ENCODE peak calls at places on chromosomes 16 and 17, in ten cellular contexts. Y, S, I, W, N, E, C, F, T and M are unnamed samples.

GRCh38 chr16:48616571-48616970 is 6.6 kb upstream of the N4BP1 start:
- DNase-seq in Y (no peak), S (no peak), I (no peak), W (no peak), N (no peak), E (no peak), C (no peak), F (no peak), T (no peak), M (no peak)

GRCh38 chr17:17669081-17669850 is 12.0 kb upstream of the RAI1 start:
- DNase-seq in Y (no peak), S (no peak), I (no peak), W (no peak), N (no peak), E (no peak), C (no peak), F (no peak), T (no peak), M (no peak)

GRCh38 chr17:76918811-76919210 is 50.6 kb downstream of the MGAT5B start:
- DNase-seq in Y (no peak), S (no peak), I (no peak), W (no peak), N (no peak), E (no peak), C (no peak), F (no peak), T (no peak), M (no peak)

GRCh38 chr16:24471616-24472015 is 67.8 kb upstream of the RBBP6 start:
- DNase-seq in Y (no peak), S (no peak), I (no peak), W (no peak), N (no peak), E (no peak), C (no peak), F (no peak), T (no peak), M (no peak)

GRCh38 chr17:39167492-39167891 is 1.5 kb upstream of the ARL5C start:
- DNase-seq in Y (no peak), S (no peak), I (no peak), W (no peak), N (no peak), E (no peak), C (no peak), F (no peak), T (no peak), M (no peak)

GRCh38 chr17:74592087-74592990 is at the start of gene CD300LD:
- DNase-seq in Y (no peak), S (no peak), I (no peak), W (no peak), N (no peak), E (no peak), C (no peak), F (no peak), T (no peak), M (no peak)

GRCh38 chr17:61307905-61308886 is 91.4 kb upstream of the TBX2 start:
- DNase-seq in Y (no peak), S (no peak), I (peak), W (no peak), N (peak), E (no peak), C (no peak), F (no peak), T (no peak), M (no peak)

GRCh38 chr16:7397901-7398300 is 65.3 kb downstream of the RBFOX1 start:
- DNase-seq in Y (no peak), S (no peak), I (peak), W (no peak), N (no peak), E (no peak), C (no peak), F (no peak), T (no peak), M (no peak)

GRCh38 chr16:83272843-83273242 is 534.9 kb upstream of the HSBP1 start:
- DNase-seq in Y (no peak), S (no peak), I (no peak), W (no peak), N (no peak), E (no peak), C (no peak), F (no peak), T (no peak), M (no peak)

GRCh38 chr17:68731465-68731864 is 130.3 kb upstream of the FAM20A start:
- DNase-seq in Y (no peak), S (no peak), I (no peak), W (no peak), N (peak), E (no peak), C (no peak), F (no peak), T (no peak), M (no peak)

DNA sequence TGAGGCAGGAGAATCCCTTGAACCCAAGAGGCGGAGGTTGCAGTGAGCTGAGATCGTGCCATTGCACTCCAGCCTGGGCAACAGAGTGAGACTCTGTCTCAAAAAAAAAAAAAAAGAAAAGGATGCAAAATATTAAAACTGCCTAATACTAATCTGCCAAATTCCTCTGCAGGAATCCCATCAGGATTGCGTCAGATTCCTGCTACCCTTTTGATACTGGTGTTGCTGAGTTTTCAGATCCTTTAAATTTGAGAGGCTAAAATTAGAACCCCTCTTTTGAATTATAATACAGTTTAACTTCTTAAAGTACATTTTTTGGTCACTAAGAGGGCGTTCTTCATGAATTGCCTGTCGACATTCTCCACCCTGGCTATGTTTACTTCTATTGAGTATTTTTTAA is 51.4 kb downstream of the RAB11FIP4 start:
- DNase-seq in Y (no peak), S (no peak), I (no peak), W (no peak), N (no peak), E (no peak), C (no peak), F (no peak), T (no peak), M (no peak)
- TF ChIP-seq CTCF in Y (no peak), S (no peak), I (no peak), W (no peak), N (no peak), E (no peak), C (no peak), F (no peak), T (no peak), M (no peak)

GRCh38 chr16:56424404-56424765 is 960 bp downstream of the AMFR start:
- DNase-seq in Y (no peak), S (no peak), I (no peak), W (no peak), N (no peak), E (no peak), C (no peak), F (no peak), T (no peak), M (no peak)

GRCh38 chr16:56426585-56426984 is 1.2 kb upstream of the AMFR start:
- DNase-seq in Y (no peak), S (no peak), I (no peak), W (no peak), N (no peak), E (no peak), C (no peak), F (no peak), T (no peak), M (no peak)

GRCh38 chr16:56423584-56424403 is 1.6 kb downstream of the AMFR start:
- DNase-seq in Y (peak), S (no peak), I (no peak), W (no peak), N (no peak), E (no peak), C (no peak), F (no peak), T (no peak), M (peak)

GRCh38 chr16:56424791-56425438 is 430 bp downstream of the AMFR start:
- DNase-seq in Y (no peak), S (no peak), I (peak), W (peak), N (peak), E (peak), C (peak), F (peak), T (peak), M (peak)

DNA sequence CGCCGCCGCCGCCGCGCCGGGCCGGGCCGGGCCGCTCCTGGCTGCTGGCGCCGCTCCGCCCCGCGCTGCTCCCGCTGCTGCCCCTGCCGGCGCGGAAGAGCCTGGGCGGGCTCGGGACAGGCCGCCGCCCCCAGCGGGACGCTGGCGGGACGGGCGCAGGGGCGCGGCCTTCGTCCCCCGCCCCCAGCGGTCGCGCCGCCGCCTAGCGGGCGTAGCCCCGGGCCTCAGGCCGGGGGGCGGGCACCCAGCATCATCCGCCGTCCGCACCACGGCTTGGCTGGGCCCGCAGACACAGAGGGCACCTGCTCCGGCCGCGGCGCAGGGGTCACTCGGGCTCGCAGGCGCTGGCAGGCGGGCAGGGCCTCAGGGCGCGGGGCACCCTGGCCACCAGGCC is at the start of gene AMFR:
- DNase-seq in Y (peak), S (peak), I (peak), W (peak), N (peak), E (peak), C (peak), F (peak), T (peak), M (peak)
- TF ChIP-seq CTCF in Y (peak), S (no peak), I (no peak), W (peak), N (peak), E (peak), C (peak), F (peak), T (no peak), M (peak)

GRCh38 chr17:280216-280615 is 72.4 kb downstream of the RPH3AL start:
- DNase-seq in Y (no peak), S (no peak), I (no peak), W (no peak), N (no peak), E (no peak), C (peak), F (no peak), T (peak), M (no peak)

GRCh38 chr17:279776-280175 is 72.8 kb downstream of the RPH3AL start:
- DNase-seq in Y (no peak), S (no peak), I (no peak), W (no peak), N (no peak), E (no peak), C (no peak), F (no peak), T (peak), M (no peak)

GRCh38 chr17:282000-282911 is 70.4 kb downstream of the RPH3AL start:
- DNase-seq in Y (no peak), S (no peak), I (no peak), W (peak), N (no peak), E (no peak), C (peak), F (no peak), T (peak), M (no peak)

GRCh38 chr17:281365-281999 is 71.1 kb downstream of the RPH3AL start:
- DNase-seq in Y (no peak), S (no peak), I (no peak), W (peak), N (no peak), E (no peak), C (peak), F (no peak), T (peak), M (no peak)

DNA sequence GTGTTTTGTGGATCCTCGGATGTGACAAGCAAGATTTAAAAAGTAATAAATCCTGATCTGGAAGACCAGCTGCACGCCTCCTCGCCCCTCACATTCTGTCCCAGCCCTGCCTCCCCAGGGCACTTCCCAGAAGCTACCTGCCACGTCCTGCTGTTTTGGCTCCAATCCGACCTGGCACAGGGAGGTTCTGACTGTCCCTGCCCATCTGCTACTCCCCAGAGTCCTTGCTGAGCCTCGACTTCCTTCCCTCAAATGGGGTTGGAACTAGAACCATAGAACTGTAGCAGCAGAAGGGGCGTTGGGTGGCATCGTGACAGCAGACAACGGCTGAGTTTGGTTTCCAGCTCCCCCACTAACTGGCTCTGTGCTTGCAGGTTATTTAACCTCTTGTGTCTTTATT is 71.7 kb downstream of the RPH3AL start:
- DNase-seq in Y (no peak), S (no peak), I (no peak), W (peak), N (no peak), E (no peak), C (peak), F (no peak), T (peak), M (no peak)
- TF ChIP-seq CTCF in Y (no peak), S (no peak), I (no peak), W (no peak), N (no peak), E (no peak), C (no peak), F (no peak), T (no peak), M (no peak)

DNA sequence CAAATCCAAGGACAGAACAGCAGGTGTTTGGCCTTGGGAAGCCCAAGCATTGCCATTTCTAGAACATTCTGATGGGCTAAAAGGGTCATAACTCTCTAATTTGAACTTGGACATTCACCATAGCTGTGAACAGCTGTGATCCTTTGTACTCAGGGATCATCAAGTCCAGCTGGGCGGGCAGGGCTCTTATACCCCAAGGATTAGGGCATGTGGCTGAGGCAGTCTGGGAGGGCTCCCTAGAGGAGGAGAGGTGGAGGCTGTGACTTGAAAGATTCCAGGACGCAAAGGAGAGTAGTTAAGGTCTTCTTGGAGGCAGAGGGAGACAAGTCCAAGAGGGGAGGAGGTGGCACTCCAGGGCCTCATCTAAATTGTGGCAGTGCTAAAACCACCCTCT is 233.1 kb upstream of the GSE1 start:
- DNase-seq in Y (no peak), S (no peak), I (no peak), W (no peak), N (no peak), E (no peak), C (no peak), F (no peak), T (no peak), M (no peak)
- TF ChIP-seq CTCF in Y (no peak), S (no peak), I (no peak), W (no peak), N (no peak), E (no peak), C (no peak), F (no peak), T (no peak), M (no peak)

GRCh38 chr16:13767215-13767614 is 152.7 kb upstream of the ERCC4 start:
- DNase-seq in Y (no peak), S (no peak), I (peak), W (no peak), N (no peak), E (no peak), C (no peak), F (no peak), T (no peak), M (no peak)
- TF ChIP-seq CTCF in Y (no peak), S (no peak), I (peak), W (peak), N (peak), E (no peak), C (no peak), F (peak), T (no peak), M (no peak)

GRCh38 chr16:88627531-88628411 is 10.6 kb upstream of the IL17C start:
- DNase-seq in Y (no peak), S (no peak), I (no peak), W (no peak), N (no peak), E (no peak), C (no peak), F (no peak), T (no peak), M (no peak)

GRCh38 chr16:88626646-88627045 is 11.7 kb upstream of the IL17C start:
- DNase-seq in Y (no peak), S (no peak), I (no peak), W (no peak), N (no peak), E (no peak), C (no peak), F (no peak), T (no peak), M (no peak)

GRCh38 chr16:88629835-88630234 is 8.5 kb upstream of the IL17C start:
- DNase-seq in Y (no peak), S (no peak), I (no peak), W (no peak), N (no peak), E (no peak), C (no peak), F (no peak), T (no peak), M (no peak)

GRCh38 chr16:88630433-88630832 is 7.9 kb upstream of the IL17C start:
- DNase-seq in Y (no peak), S (no peak), I (no peak), W (no peak), N (no peak), E (peak), C (no peak), F (no peak), T (no peak), M (no peak)

DNA sequence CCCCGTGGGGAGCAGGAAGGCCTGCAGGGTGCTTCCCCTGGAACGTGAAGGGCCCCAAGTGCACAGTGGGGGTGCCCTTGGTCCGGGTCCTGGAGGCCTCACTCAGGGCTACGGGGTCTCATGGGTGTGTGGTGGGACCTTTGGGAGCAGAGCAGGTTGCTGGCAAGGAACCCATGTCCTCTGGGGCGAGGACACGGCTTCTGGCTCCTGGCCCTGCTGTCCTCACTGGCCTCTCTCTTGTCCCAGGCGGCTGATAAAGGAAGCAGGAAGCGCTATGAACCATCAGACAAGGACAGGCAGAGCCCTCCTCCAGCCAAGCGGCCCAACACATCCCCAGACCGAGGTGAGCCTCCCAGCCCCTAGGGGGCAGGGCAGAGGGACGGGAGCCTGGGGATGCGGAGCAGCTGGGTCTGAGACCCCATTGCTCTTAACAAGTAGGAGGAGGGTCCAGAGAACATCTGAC is 9.8 kb upstream of the IL17C start:
- DNase-seq in Y (no peak), S (no peak), I (no peak), W (no peak), N (peak), E (peak), C (no peak), F (no peak), T (no peak), M (no peak)
- TF ChIP-seq CTCF in Y (peak), S (peak), I (peak), W (no peak), N (peak), E (peak), C (peak), F (peak), T (no peak), M (peak)

DNA sequence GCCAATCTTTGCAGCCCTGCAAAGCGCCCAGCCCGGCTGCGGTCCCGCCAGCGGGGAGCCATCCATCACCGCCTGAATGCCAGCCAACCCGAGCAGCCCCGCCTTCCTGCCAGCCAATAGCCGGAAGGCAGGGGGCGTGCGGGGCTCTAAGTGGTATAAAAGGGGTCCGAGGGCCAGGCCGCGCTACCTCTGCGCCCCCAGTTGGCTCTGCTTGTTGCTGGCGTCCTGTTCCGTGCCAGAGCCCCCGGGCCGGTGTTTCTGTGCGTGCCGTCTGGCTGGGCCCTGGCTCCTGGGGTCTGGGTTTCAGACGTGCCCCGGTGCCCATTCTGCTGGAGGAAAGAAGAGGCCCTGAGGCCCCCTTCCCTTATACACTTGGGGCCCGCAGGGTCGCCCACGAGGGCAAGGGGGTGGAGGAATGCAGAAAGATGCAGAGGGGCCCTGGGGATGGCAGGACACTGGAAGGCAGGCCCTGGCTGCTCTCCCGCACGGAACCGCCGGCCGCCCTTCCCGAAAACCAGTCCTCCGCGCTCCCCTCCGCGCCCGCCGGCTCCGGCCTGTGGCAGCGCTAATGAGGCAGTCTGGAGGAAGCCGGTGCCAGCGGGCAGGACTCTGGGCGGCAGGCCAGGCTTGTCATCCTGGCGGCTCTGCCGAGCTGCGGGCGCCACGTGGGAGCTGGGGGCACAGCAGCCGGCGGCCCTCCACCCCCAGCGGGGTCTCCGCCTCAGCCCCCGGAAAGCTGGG is 14.0 kb downstream of the COPZ2 start:
- DNase-seq in Y (no peak), S (no peak), I (peak), W (peak), N (peak), E (peak), C (peak), F (peak), T (peak), M (no peak)
- TF ChIP-seq CTCF in Y (no peak), S (peak), I (peak), W (peak), N (peak), E (peak), C (peak), F (peak), T (no peak), M (no peak)

DNA sequence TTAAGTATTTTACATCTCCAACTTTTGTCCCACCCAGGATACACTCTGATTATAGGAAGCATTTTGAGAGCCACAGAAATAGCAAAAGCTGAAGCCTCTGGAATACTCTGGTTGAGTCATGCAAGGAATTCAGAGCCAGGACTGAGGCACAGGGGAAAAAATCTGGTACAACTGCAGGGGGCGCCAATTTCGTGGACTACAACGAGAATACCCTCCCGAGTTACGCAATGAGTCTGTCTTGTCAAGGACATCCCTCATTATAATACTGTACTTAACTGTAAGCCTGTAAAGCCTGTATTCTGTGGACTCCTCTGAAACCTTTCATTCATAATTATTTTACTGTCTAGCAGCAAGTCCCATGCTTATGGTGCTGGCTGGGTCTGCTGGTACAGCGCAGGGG is 7.8 kb downstream of the HOXB1 start:
- DNase-seq in Y (no peak), S (no peak), I (no peak), W (no peak), N (no peak), E (no peak), C (no peak), F (no peak), T (no peak), M (no peak)
- TF ChIP-seq CTCF in Y (no peak), S (no peak), I (peak), W (no peak), N (peak), E (no peak), C (no peak), F (no peak), T (no peak), M (no peak)

DNA sequence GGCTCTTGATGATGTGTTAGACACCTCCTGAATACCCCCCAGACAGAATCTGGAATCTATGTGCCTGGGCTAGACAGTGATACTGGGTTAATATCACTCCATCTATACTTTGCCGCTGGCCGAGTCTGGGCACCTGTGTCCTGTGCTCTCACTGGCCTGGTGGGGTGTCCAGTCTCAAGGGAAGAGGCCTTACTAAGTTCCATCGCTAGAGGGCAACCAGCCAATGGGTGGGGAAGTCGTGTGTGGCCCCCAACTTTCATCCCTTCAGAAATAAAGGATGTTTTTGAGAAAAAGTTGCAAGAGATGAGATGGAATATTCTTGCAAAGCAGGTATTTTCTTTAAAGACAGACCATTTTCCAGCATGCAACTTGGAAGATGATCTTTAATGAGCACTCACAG is 1.6 kb upstream of the GLP2R start:
- DNase-seq in Y (no peak), S (no peak), I (no peak), W (no peak), N (no peak), E (no peak), C (no peak), F (no peak), T (no peak), M (peak)
- TF ChIP-seq CTCF in Y (peak), S (no peak), I (no peak), W (no peak), N (peak), E (no peak), C (no peak), F (no peak), T (no peak), M (no peak)